ENCODE peak calls at places on chromosome 16, in nine cellular contexts. One of them, this sample, is unnamed.
A peak's percentile ranks its signal among the peaks of the same experiment; 100 is the strongest.

GRCh38 chr16:53429221-53429943 is 4.9 kb upstream of the RBL2 start:
- ATAC-seq in pancreas: no peak
- ATAC-seq in aorta: peak; percentile 36
- ATAC-seq in IMR-90: peak; percentile 14
- ATAC-seq in lower lobe of right lung: no peak
- ATAC-seq in right cardiac atrium: no peak
- ATAC-seq in HCT116: no peak
- ATAC-seq in psoas muscle: no peak
- ATAC-seq in heart left ventricle: no peak
- ATAC-seq in this sample: no peak

GRCh38 chr16:81548901-81549546 is 104.4 kb downstream of the CMIP start:
- ATAC-seq in pancreas: peak; percentile 81
- ATAC-seq in aorta: no peak
- ATAC-seq in IMR-90: no peak
- ATAC-seq in lower lobe of right lung: no peak
- ATAC-seq in right cardiac atrium: no peak
- ATAC-seq in HCT116: no peak
- ATAC-seq in psoas muscle: no peak
- ATAC-seq in heart left ventricle: no peak
- ATAC-seq in this sample: no peak

GRCh38 chr16:75305364-75306101 is 54.1 kb upstream of the BCAR1 start:
- ATAC-seq in pancreas: peak; percentile 82
- ATAC-seq in aorta: peak; percentile 87
- ATAC-seq in IMR-90: peak; percentile 93
- ATAC-seq in lower lobe of right lung: peak; percentile 86
- ATAC-seq in right cardiac atrium: peak; percentile 94
- ATAC-seq in HCT116: peak; percentile 94
- ATAC-seq in psoas muscle: peak; percentile 97
- ATAC-seq in heart left ventricle: peak; percentile 92
- ATAC-seq in this sample: peak; percentile 84

GRCh38 chr16:66205287-66206167 is 161.0 kb upstream of the CDH5 start:
- ATAC-seq in pancreas: no peak
- ATAC-seq in aorta: no peak
- ATAC-seq in IMR-90: peak; percentile 60
- ATAC-seq in lower lobe of right lung: peak; percentile 34
- ATAC-seq in right cardiac atrium: no peak
- ATAC-seq in HCT116: no peak
- ATAC-seq in psoas muscle: peak; percentile 46
- ATAC-seq in heart left ventricle: peak; percentile 24
- ATAC-seq in this sample: no peak

GRCh38 chr16:53129281-53130192 is 74.7 kb downstream of the CHD9 start:
- ATAC-seq in pancreas: peak; percentile 4
- ATAC-seq in aorta: no peak
- ATAC-seq in IMR-90: no peak
- ATAC-seq in lower lobe of right lung: no peak
- ATAC-seq in right cardiac atrium: peak; percentile 0
- ATAC-seq in HCT116: no peak
- ATAC-seq in psoas muscle: peak; percentile 3
- ATAC-seq in heart left ventricle: no peak
- ATAC-seq in this sample: no peak

GRCh38 chr16:53855056-53855455 is 151.1 kb downstream of the FTO start:
- ATAC-seq in pancreas: no peak
- ATAC-seq in aorta: no peak
- ATAC-seq in IMR-90: no peak
- ATAC-seq in lower lobe of right lung: no peak
- ATAC-seq in right cardiac atrium: no peak
- ATAC-seq in HCT116: no peak
- ATAC-seq in psoas muscle: no peak
- ATAC-seq in heart left ventricle: no peak
- ATAC-seq in this sample: no peak

GRCh38 chr16:31112711-31113419 is 4.6 kb upstream of the KAT8 start:
- ATAC-seq in pancreas: no peak
- ATAC-seq in aorta: no peak
- ATAC-seq in IMR-90: no peak
- ATAC-seq in lower lobe of right lung: no peak
- ATAC-seq in right cardiac atrium: no peak
- ATAC-seq in HCT116: no peak
- ATAC-seq in psoas muscle: peak; percentile 56
- ATAC-seq in heart left ventricle: no peak
- ATAC-seq in this sample: no peak

GRCh38 chr16:10993649-10994048 is 49.3 kb downstream of the CLEC16A start:
- ATAC-seq in pancreas: no peak
- ATAC-seq in aorta: no peak
- ATAC-seq in IMR-90: no peak
- ATAC-seq in lower lobe of right lung: no peak
- ATAC-seq in right cardiac atrium: no peak
- ATAC-seq in HCT116: no peak
- ATAC-seq in psoas muscle: no peak
- ATAC-seq in heart left ventricle: no peak
- ATAC-seq in this sample: no peak

GRCh38 chr16:22641030-22641671 is 130.5 kb downstream of the NPIPB5 start:
- ATAC-seq in pancreas: no peak
- ATAC-seq in aorta: no peak
- ATAC-seq in IMR-90: peak; percentile 85
- ATAC-seq in lower lobe of right lung: no peak
- ATAC-seq in right cardiac atrium: no peak
- ATAC-seq in HCT116: peak; percentile 47
- ATAC-seq in psoas muscle: no peak
- ATAC-seq in heart left ventricle: no peak
- ATAC-seq in this sample: no peak

GRCh38 chr16:75385507-75386152 is 47.7 kb downstream of the CFDP1 start:
- ATAC-seq in pancreas: peak; percentile 79
- ATAC-seq in aorta: peak; percentile 63
- ATAC-seq in IMR-90: peak; percentile 33
- ATAC-seq in lower lobe of right lung: peak; percentile 72
- ATAC-seq in right cardiac atrium: no peak
- ATAC-seq in HCT116: no peak
- ATAC-seq in psoas muscle: peak; percentile 80
- ATAC-seq in heart left ventricle: no peak
- ATAC-seq in this sample: peak; percentile 46

GRCh38 chr16:19715566-19715965 is 2.5 kb downstream of the KNOP1 start:
- ATAC-seq in pancreas: no peak
- ATAC-seq in aorta: no peak
- ATAC-seq in IMR-90: no peak
- ATAC-seq in lower lobe of right lung: no peak
- ATAC-seq in right cardiac atrium: no peak
- ATAC-seq in HCT116: no peak
- ATAC-seq in psoas muscle: no peak
- ATAC-seq in heart left ventricle: no peak
- ATAC-seq in this sample: no peak

GRCh38 chr16:50684823-50685455 is 3.8 kb upstream of the SNX20 start:
- ATAC-seq in pancreas: no peak
- ATAC-seq in aorta: no peak
- ATAC-seq in IMR-90: no peak
- ATAC-seq in lower lobe of right lung: peak; percentile 69
- ATAC-seq in right cardiac atrium: peak; percentile 40
- ATAC-seq in HCT116: no peak
- ATAC-seq in psoas muscle: no peak
- ATAC-seq in heart left ventricle: no peak
- ATAC-seq in this sample: no peak

GRCh38 chr16:9092282-9092962 is 978 bp downstream of the HAPSTR1 start:
- ATAC-seq in pancreas: peak; percentile 21
- ATAC-seq in aorta: peak; percentile 11
- ATAC-seq in IMR-90: peak; percentile 15
- ATAC-seq in lower lobe of right lung: no peak
- ATAC-seq in right cardiac atrium: peak; percentile 5
- ATAC-seq in HCT116: peak; percentile 15
- ATAC-seq in psoas muscle: peak; percentile 13
- ATAC-seq in heart left ventricle: peak; percentile 3
- ATAC-seq in this sample: no peak

DNA sequence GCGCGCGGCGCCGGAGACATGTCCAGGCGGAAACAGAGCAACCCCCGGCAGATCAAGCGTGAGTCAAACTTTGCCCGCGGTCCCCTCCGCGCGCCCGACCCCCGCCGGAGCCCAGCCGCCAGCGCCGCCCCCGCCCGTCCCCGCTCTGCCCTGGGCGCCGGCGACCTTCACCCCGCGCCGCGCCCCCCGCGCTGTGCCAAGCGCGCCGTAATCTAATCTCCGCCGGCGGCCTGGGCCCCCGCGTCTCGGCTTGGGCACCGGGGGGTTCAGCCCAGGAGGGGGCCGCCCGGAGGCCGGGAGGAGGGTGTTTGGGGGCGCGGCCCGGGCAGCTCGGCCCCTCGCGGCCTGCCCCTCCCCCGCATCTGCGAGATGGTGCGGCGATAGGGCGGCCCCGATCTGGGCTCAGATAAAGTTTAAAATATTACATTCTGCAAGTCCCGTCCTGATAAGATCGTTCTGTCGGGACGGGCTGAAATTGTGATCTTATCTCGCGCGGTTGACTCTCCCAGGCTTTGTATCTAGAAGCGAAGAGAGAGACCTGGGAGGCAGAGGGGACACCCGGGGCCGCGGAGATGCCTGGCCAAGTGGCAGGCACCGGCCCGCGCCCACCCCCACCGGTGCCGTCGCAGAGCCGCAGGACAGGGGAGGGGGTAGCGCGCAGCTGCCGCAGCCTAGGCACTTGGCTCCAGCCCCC is 688 bp downstream of the ZFPM1 start:
- ATAC-seq in pancreas: no peak
- ATAC-seq in aorta: no peak
- ATAC-seq in IMR-90: peak; percentile 0
- ATAC-seq in lower lobe of right lung: no peak
- ATAC-seq in right cardiac atrium: no peak
- ATAC-seq in HCT116: no peak
- ATAC-seq in psoas muscle: no peak
- ATAC-seq in heart left ventricle: no peak
- ATAC-seq in this sample: no peak
- H3K27ac ChIP-seq in pancreas: peak overlapping the region; percentile 71
- H3K27ac ChIP-seq in aorta: no peak overlapping the region
- H3K27ac ChIP-seq in IMR-90: no peak overlapping the region
- H3K27ac ChIP-seq in lower lobe of right lung: peak overlapping the region; percentile 64
- H3K27ac ChIP-seq in right cardiac atrium: no peak overlapping the region
- H3K27ac ChIP-seq in HCT116: peak overlapping the region; percentile 91
- H3K27ac ChIP-seq in psoas muscle: no peak overlapping the region
- H3K27ac ChIP-seq in heart left ventricle: no peak overlapping the region
- H3K27ac ChIP-seq in this sample: peak overlapping the region; percentile 68

DNA sequence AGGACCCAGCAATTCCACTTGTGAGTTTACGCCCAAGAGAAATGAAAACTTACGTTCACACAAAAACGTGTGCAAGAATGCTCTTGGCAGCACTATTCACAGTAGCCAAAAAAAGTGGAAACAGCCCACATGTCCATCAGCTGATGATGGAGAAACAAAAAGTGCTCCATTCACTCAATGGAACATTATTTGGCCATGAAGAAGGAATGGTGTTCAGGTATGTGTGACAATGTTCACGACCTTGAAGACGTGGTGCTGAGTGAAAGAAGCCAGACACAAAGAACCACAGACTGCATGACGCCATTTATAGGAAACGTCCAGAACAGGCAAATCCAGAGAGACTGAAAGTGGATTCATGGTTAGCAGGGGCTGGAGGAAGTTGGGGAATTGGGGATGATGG is 84.9 kb downstream of the ZDHHC7 start:
- ATAC-seq in pancreas: no peak
- ATAC-seq in aorta: no peak
- ATAC-seq in IMR-90: no peak
- ATAC-seq in lower lobe of right lung: no peak
- ATAC-seq in right cardiac atrium: no peak
- ATAC-seq in HCT116: no peak
- ATAC-seq in psoas muscle: no peak
- ATAC-seq in heart left ventricle: no peak
- ATAC-seq in this sample: no peak
- H3K4me1 ChIP-seq in pancreas: no peaks in the 10 kb centered on the region
- H3K4me1 ChIP-seq in aorta: no peaks in the 10 kb centered on the region
- H3K4me1 ChIP-seq in IMR-90: peaks cover 8% of the 10 kb centered on the region
- H3K4me1 ChIP-seq in lower lobe of right lung: peaks cover 7% of the 10 kb centered on the region
- H3K4me1 ChIP-seq in right cardiac atrium: peaks cover 8% of the 10 kb centered on the region
- H3K4me1 ChIP-seq in HCT116: no peaks in the 10 kb centered on the region
- H3K4me1 ChIP-seq in psoas muscle: peaks cover 23% of the 10 kb centered on the region
- H3K4me1 ChIP-seq in heart left ventricle: peaks cover 54% of the 10 kb centered on the region
- H3K4me1 ChIP-seq in this sample: peaks cover 65% of the 10 kb centered on the region

GRCh38 chr16:29023279-29024278 is 38.7 kb downstream of the LAT start:
- ATAC-seq in pancreas: no peak
- ATAC-seq in aorta: no peak
- ATAC-seq in IMR-90: no peak
- ATAC-seq in lower lobe of right lung: no peak
- ATAC-seq in right cardiac atrium: no peak
- ATAC-seq in HCT116: peak; percentile 76
- ATAC-seq in psoas muscle: no peak
- ATAC-seq in heart left ventricle: no peak
- ATAC-seq in this sample: no peak

GRCh38 chr16:29022196-29022595 is 37.3 kb downstream of the LAT start:
- ATAC-seq in pancreas: no peak
- ATAC-seq in aorta: no peak
- ATAC-seq in IMR-90: no peak
- ATAC-seq in lower lobe of right lung: no peak
- ATAC-seq in right cardiac atrium: no peak
- ATAC-seq in HCT116: no peak
- ATAC-seq in psoas muscle: no peak
- ATAC-seq in heart left ventricle: no peak
- ATAC-seq in this sample: no peak

GRCh38 chr16:29024280-29024679 is 39.4 kb downstream of the LAT start:
- ATAC-seq in pancreas: no peak
- ATAC-seq in aorta: no peak
- ATAC-seq in IMR-90: no peak
- ATAC-seq in lower lobe of right lung: no peak
- ATAC-seq in right cardiac atrium: no peak
- ATAC-seq in HCT116: no peak
- ATAC-seq in psoas muscle: no peak
- ATAC-seq in heart left ventricle: no peak
- ATAC-seq in this sample: no peak

GRCh38 chr16:29025218-29025617 is 40.4 kb downstream of the LAT start:
- ATAC-seq in pancreas: no peak
- ATAC-seq in aorta: no peak
- ATAC-seq in IMR-90: no peak
- ATAC-seq in lower lobe of right lung: no peak
- ATAC-seq in right cardiac atrium: no peak
- ATAC-seq in HCT116: no peak
- ATAC-seq in psoas muscle: no peak
- ATAC-seq in heart left ventricle: no peak
- ATAC-seq in this sample: no peak

DNA sequence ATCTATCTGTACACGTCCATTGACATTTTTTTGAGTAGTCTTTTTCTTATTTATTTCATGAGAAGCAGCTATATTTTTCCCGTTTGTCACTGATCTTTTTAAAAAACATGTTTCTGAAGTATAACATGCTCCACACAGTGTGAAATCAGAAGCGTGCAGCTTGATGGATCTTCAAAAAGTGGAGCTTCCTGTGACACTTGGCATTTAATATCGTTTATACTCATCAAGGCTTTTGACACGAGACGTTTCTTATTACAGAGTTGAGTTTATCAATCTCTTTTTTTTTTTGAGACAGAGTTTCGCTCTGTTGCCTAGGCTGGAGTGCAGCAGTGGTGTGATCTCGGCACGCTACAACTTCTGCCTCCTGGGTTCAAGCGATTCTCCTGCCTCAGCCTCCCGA is 36.6 kb downstream of the LAT start:
- ATAC-seq in pancreas: no peak
- ATAC-seq in aorta: no peak
- ATAC-seq in IMR-90: no peak
- ATAC-seq in lower lobe of right lung: no peak
- ATAC-seq in right cardiac atrium: no peak
- ATAC-seq in HCT116: no peak
- ATAC-seq in psoas muscle: no peak
- ATAC-seq in heart left ventricle: no peak
- ATAC-seq in this sample: no peak
- H3K27ac ChIP-seq in pancreas: no peak overlapping the region
- H3K27ac ChIP-seq in aorta: no peak overlapping the region
- H3K27ac ChIP-seq in IMR-90: no peak overlapping the region
- H3K27ac ChIP-seq in lower lobe of right lung: no peak overlapping the region
- H3K27ac ChIP-seq in right cardiac atrium: no peak overlapping the region
- H3K27ac ChIP-seq in HCT116: no peak overlapping the region
- H3K27ac ChIP-seq in psoas muscle: no peak overlapping the region
- H3K27ac ChIP-seq in heart left ventricle: no peak overlapping the region
- H3K27ac ChIP-seq in this sample: no peak overlapping the region

GRCh38 chr16:57043248-57043647 is 49.1 kb upstream of the CPNE2 start:
- ATAC-seq in pancreas: no peak
- ATAC-seq in aorta: no peak
- ATAC-seq in IMR-90: no peak
- ATAC-seq in lower lobe of right lung: no peak
- ATAC-seq in right cardiac atrium: no peak
- ATAC-seq in HCT116: no peak
- ATAC-seq in psoas muscle: no peak
- ATAC-seq in heart left ventricle: no peak
- ATAC-seq in this sample: no peak
- H3K4me1 ChIP-seq in pancreas: no peaks in the 10 kb centered on the region
- H3K4me1 ChIP-seq in aorta: no peaks in the 10 kb centered on the region
- H3K4me1 ChIP-seq in IMR-90: peaks cover 10% of the 10 kb centered on the region
- H3K4me1 ChIP-seq in lower lobe of right lung: peaks cover 44% of the 10 kb centered on the region
- H3K4me1 ChIP-seq in right cardiac atrium: no peaks in the 10 kb centered on the region
- H3K4me1 ChIP-seq in HCT116: peaks cover 2% of the 10 kb centered on the region
- H3K4me1 ChIP-seq in psoas muscle: no peaks in the 10 kb centered on the region
- H3K4me1 ChIP-seq in heart left ventricle: peaks cover 6% of the 10 kb centered on the region
- H3K4me1 ChIP-seq in this sample: no peaks in the 10 kb centered on the region

This sample was measured in gastroesophageal sphincter.